ENCODE peak calls at places on chromosomes 3 and 15, in ten cellular contexts. One of them, this sample, is unnamed.

GRCh38 chr3:64143399-64144130 is 81.7 kb downstream of the PRICKLE2 start:
- DNase-seq in GM10248: no peak
- DNase-seq in CD8-positive, alpha-beta T cell: no peak
- DNase-seq in esophagus squamous epithelium: no peak
- DNase-seq in OCI-LY7: no peak
- DNase-seq in right atrium auricular region: no peak
- DNase-seq in A549: peak
- DNase-seq in Calu3: no peak
- DNase-seq in B cell: no peak
- DNase-seq in cardiac fibroblast: peak
- DNase-seq in this sample: no peak

GRCh38 chr3:155112661-155113389 is 32.7 kb downstream of the MME start:
- DNase-seq in GM10248: no peak
- DNase-seq in OCI-LY7: peak
- DNase-seq in esophagus squamous epithelium: no peak
- DNase-seq in Calu3: no peak
- DNase-seq in right atrium auricular region: no peak
- DNase-seq in A549: no peak
- DNase-seq in B cell: no peak
- DNase-seq in cardiac fibroblast: no peak
- DNase-seq in CD8-positive, alpha-beta T cell: no peak
- DNase-seq in this sample: no peak

GRCh38 chr3:41182504-41183059 is 16.7 kb upstream of the CTNNB1 start:
- DNase-seq in B cell: no peak
- DNase-seq in esophagus squamous epithelium: no peak
- DNase-seq in Calu3: no peak
- DNase-seq in cardiac fibroblast: no peak
- DNase-seq in right atrium auricular region: no peak
- DNase-seq in GM10248: no peak
- DNase-seq in OCI-LY7: no peak
- DNase-seq in CD8-positive, alpha-beta T cell: no peak
- DNase-seq in A549: no peak
- DNase-seq in this sample: no peak

GRCh38 chr3:105905328-105905727 is 36.5 kb upstream of the CBLB start:
- DNase-seq in OCI-LY7: no peak
- DNase-seq in Calu3: no peak
- DNase-seq in B cell: no peak
- DNase-seq in GM10248: no peak
- DNase-seq in cardiac fibroblast: no peak
- DNase-seq in CD8-positive, alpha-beta T cell: no peak
- DNase-seq in right atrium auricular region: no peak
- DNase-seq in A549: no peak
- DNase-seq in esophagus squamous epithelium: no peak
- DNase-seq in this sample: no peak

GRCh38 chr15:67882487-67883227 is 42.8 kb upstream of the RNU6-1 start:
- DNase-seq in right atrium auricular region: no peak
- DNase-seq in Calu3: no peak
- DNase-seq in CD8-positive, alpha-beta T cell: no peak
- DNase-seq in GM10248: peak
- DNase-seq in esophagus squamous epithelium: no peak
- DNase-seq in A549: peak
- DNase-seq in B cell: no peak
- DNase-seq in OCI-LY7: peak
- DNase-seq in cardiac fibroblast: peak
- DNase-seq in this sample: peak

GRCh38 chr3:125406070-125406469 is 30.9 kb upstream of the ZNF148 start:
- DNase-seq in GM10248: no peak
- DNase-seq in esophagus squamous epithelium: no peak
- DNase-seq in A549: no peak
- DNase-seq in cardiac fibroblast: no peak
- DNase-seq in CD8-positive, alpha-beta T cell: no peak
- DNase-seq in OCI-LY7: no peak
- DNase-seq in B cell: no peak
- DNase-seq in right atrium auricular region: no peak
- DNase-seq in Calu3: no peak
- DNase-seq in this sample: no peak

GRCh38 chr15:59296181-59296617 is 76.5 kb downstream of the MYO1E start:
- DNase-seq in esophagus squamous epithelium: no peak
- DNase-seq in A549: peak
- DNase-seq in GM10248: no peak
- DNase-seq in OCI-LY7: no peak
- DNase-seq in right atrium auricular region: no peak
- DNase-seq in Calu3: no peak
- DNase-seq in cardiac fibroblast: peak
- DNase-seq in CD8-positive, alpha-beta T cell: no peak
- DNase-seq in B cell: no peak
- DNase-seq in this sample: no peak

GRCh38 chr3:141065841-141066592 is 14.9 kb downstream of the SPSB4 start:
- DNase-seq in esophagus squamous epithelium: no peak
- DNase-seq in Calu3: no peak
- DNase-seq in right atrium auricular region: no peak
- DNase-seq in A549: no peak
- DNase-seq in B cell: peak
- DNase-seq in cardiac fibroblast: no peak
- DNase-seq in CD8-positive, alpha-beta T cell: no peak
- DNase-seq in GM10248: no peak
- DNase-seq in OCI-LY7: no peak
- DNase-seq in this sample: peak

GRCh38 chr15:97893988-97894387 is 66.5 kb upstream of the ARRDC4 start:
- DNase-seq in CD8-positive, alpha-beta T cell: no peak
- DNase-seq in Calu3: no peak
- DNase-seq in B cell: no peak
- DNase-seq in cardiac fibroblast: no peak
- DNase-seq in esophagus squamous epithelium: no peak
- DNase-seq in OCI-LY7: no peak
- DNase-seq in A549: no peak
- DNase-seq in GM10248: no peak
- DNase-seq in right atrium auricular region: no peak
- DNase-seq in this sample: no peak

GRCh38 chr3:134057006-134057832 is 27.5 kb upstream of the SLCO2A1 start:
- DNase-seq in cardiac fibroblast: no peak
- DNase-seq in Calu3: no peak
- DNase-seq in OCI-LY7: no peak
- DNase-seq in A549: no peak
- DNase-seq in right atrium auricular region: no peak
- DNase-seq in GM10248: no peak
- DNase-seq in B cell: no peak
- DNase-seq in esophagus squamous epithelium: no peak
- DNase-seq in CD8-positive, alpha-beta T cell: no peak
- DNase-seq in this sample: no peak

GRCh38 chr3:42729404-42730145 is 27.0 kb upstream of the HHATL start:
- DNase-seq in cardiac fibroblast: peak
- DNase-seq in CD8-positive, alpha-beta T cell: no peak
- DNase-seq in right atrium auricular region: peak
- DNase-seq in esophagus squamous epithelium: no peak
- DNase-seq in Calu3: no peak
- DNase-seq in GM10248: no peak
- DNase-seq in A549: no peak
- DNase-seq in B cell: no peak
- DNase-seq in OCI-LY7: no peak
- DNase-seq in this sample: peak

GRCh38 chr3:128784228-128784627 is 58.2 kb downstream of the RAB7A start:
- DNase-seq in GM10248: no peak
- DNase-seq in cardiac fibroblast: no peak
- DNase-seq in Calu3: peak
- DNase-seq in CD8-positive, alpha-beta T cell: peak
- DNase-seq in OCI-LY7: peak
- DNase-seq in B cell: no peak
- DNase-seq in esophagus squamous epithelium: no peak
- DNase-seq in right atrium auricular region: no peak
- DNase-seq in A549: peak
- DNase-seq in this sample: no peak

GRCh38 chr15:29668120-29668602 is 154.1 kb downstream of the TJP1 start:
- DNase-seq in right atrium auricular region: peak
- DNase-seq in B cell: no peak
- DNase-seq in GM10248: no peak
- DNase-seq in cardiac fibroblast: peak
- DNase-seq in A549: peak
- DNase-seq in Calu3: peak
- DNase-seq in CD8-positive, alpha-beta T cell: no peak
- DNase-seq in OCI-LY7: peak
- DNase-seq in esophagus squamous epithelium: no peak
- DNase-seq in this sample: peak

GRCh38 chr15:90003736-90004135 is 2.6 kb downstream of the ZNF710 start:
- DNase-seq in B cell: no peak
- DNase-seq in esophagus squamous epithelium: no peak
- DNase-seq in CD8-positive, alpha-beta T cell: no peak
- DNase-seq in right atrium auricular region: no peak
- DNase-seq in GM10248: no peak
- DNase-seq in cardiac fibroblast: no peak
- DNase-seq in Calu3: no peak
- DNase-seq in OCI-LY7: no peak
- DNase-seq in A549: no peak
- DNase-seq in this sample: no peak

GRCh38 chr15:98907921-98908490 is 99.6 kb downstream of the PGPEP1L start:
- DNase-seq in esophagus squamous epithelium: no peak
- DNase-seq in CD8-positive, alpha-beta T cell: no peak
- DNase-seq in cardiac fibroblast: no peak
- DNase-seq in A549: no peak
- DNase-seq in right atrium auricular region: no peak
- DNase-seq in B cell: no peak
- DNase-seq in OCI-LY7: no peak
- DNase-seq in Calu3: no peak
- DNase-seq in GM10248: no peak
- DNase-seq in this sample: no peak

DNA sequence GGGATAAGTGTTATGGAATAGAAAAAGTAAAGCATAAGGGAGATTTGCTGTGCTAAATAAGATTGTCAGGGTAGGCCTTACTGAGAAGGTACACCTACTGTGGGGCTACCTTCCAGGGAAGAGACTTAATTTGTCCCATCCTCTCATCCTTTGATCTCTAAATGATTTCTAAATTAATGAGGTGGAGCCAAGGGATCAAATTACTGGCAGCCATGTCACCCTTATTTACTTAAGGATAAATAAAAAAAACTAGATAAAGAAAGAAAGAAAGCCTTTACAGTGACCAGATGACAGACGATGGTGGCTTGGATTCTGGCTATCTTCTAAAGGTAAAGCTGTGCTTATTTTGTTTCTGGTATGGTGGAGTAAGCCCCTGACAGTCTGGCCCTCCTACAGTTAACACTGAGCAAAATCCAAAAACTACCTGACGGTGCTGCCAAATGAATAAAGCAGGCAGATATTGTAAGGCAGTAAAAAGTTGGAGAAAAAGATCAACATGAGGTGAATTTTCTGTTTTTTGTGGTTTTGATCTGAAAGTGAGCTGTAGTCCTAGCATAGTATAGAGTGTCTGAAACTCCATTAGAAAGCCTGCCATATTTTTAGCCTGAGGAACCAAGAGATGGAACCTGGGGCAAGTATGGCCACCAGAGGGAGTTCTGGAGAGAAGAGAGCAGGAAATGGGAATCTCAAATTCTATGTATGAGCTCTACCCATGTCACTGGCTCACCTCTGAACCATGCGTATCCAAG is 285.1 kb upstream of the MANF start:
- DNase-seq in CD8-positive, alpha-beta T cell: no peak
- DNase-seq in Calu3: peak
- DNase-seq in A549: peak
- DNase-seq in right atrium auricular region: no peak
- DNase-seq in B cell: no peak
- DNase-seq in esophagus squamous epithelium: no peak
- DNase-seq in GM10248: peak
- DNase-seq in OCI-LY7: peak
- DNase-seq in cardiac fibroblast: peak
- DNase-seq in this sample: no peak
- TF ChIP-seq CTCF in CD8-positive, alpha-beta T cell: no peak
- TF ChIP-seq CTCF in Calu3: peak
- TF ChIP-seq CTCF in A549: peak
- TF ChIP-seq CTCF in right atrium auricular region: peak
- TF ChIP-seq CTCF in B cell: peak
- TF ChIP-seq CTCF in esophagus squamous epithelium: peak
- TF ChIP-seq CTCF in GM10248: peak
- TF ChIP-seq CTCF in OCI-LY7: peak
- TF ChIP-seq CTCF in cardiac fibroblast: peak
- TF ChIP-seq CTCF in this sample: peak

GRCh38 chr15:72472907-72473669 is 1.0 kb upstream of the ARIH1 start:
- DNase-seq in Calu3: no peak
- DNase-seq in B cell: no peak
- DNase-seq in cardiac fibroblast: peak
- DNase-seq in right atrium auricular region: no peak
- DNase-seq in CD8-positive, alpha-beta T cell: no peak
- DNase-seq in esophagus squamous epithelium: no peak
- DNase-seq in A549: peak
- DNase-seq in GM10248: no peak
- DNase-seq in OCI-LY7: peak
- DNase-seq in this sample: no peak
- TF ChIP-seq CTCF in Calu3: no peak
- TF ChIP-seq CTCF in B cell: no peak
- TF ChIP-seq CTCF in cardiac fibroblast: peak
- TF ChIP-seq CTCF in right atrium auricular region: no peak
- TF ChIP-seq CTCF in CD8-positive, alpha-beta T cell: no peak
- TF ChIP-seq CTCF in esophagus squamous epithelium: no peak
- TF ChIP-seq CTCF in A549: no peak
- TF ChIP-seq CTCF in GM10248: no peak
- TF ChIP-seq CTCF in OCI-LY7: no peak
- TF ChIP-seq CTCF in this sample: peak

GRCh38 chr3:27244374-27244773 is 124.8 kb downstream of the NEK10 start:
- DNase-seq in B cell: no peak
- DNase-seq in GM10248: no peak
- DNase-seq in CD8-positive, alpha-beta T cell: no peak
- DNase-seq in esophagus squamous epithelium: no peak
- DNase-seq in A549: no peak
- DNase-seq in cardiac fibroblast: no peak
- DNase-seq in right atrium auricular region: no peak
- DNase-seq in Calu3: no peak
- DNase-seq in OCI-LY7: no peak
- DNase-seq in this sample: no peak
- TF ChIP-seq CTCF in B cell: no peak
- TF ChIP-seq CTCF in GM10248: no peak
- TF ChIP-seq CTCF in CD8-positive, alpha-beta T cell: no peak
- TF ChIP-seq CTCF in esophagus squamous epithelium: no peak
- TF ChIP-seq CTCF in A549: no peak
- TF ChIP-seq CTCF in cardiac fibroblast: no peak
- TF ChIP-seq CTCF in right atrium auricular region: no peak
- TF ChIP-seq CTCF in Calu3: no peak
- TF ChIP-seq CTCF in OCI-LY7: peak
- TF ChIP-seq CTCF in this sample: no peak

DNA sequence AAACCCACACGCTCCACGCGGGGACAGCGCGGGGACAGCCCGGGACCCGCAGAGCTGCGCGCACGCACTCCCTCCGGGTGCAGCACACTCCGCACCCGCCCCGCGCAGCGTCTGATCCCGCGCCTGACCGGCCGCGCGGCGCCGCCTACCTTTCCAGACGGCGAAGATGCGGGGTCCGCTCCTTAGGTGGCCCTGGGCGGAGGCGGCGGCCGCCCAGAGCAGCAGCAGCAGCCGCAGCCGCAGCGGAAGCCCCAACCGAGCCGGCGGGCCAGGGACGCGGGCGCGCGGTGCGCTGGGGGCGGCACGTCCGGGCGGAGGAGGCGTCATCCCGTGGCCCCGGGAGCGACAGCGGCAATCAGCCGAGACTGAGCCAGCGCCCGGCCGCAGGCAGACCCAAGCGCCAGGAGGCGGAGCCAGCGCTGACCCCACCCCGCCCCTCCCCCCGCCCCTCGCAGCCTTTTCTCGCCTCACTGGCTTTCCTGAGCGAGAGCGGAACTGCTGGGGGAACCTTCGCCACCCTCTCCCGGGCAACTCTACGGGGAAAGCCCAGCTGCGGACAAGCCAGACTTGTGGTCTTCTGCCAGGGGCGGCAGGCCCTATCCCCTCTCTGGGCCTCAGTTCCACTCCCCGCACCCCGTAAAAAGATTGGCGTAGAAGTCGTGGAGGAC is at the start of gene SEMA7A:
- DNase-seq in Calu3: peak
- DNase-seq in esophagus squamous epithelium: no peak
- DNase-seq in GM10248: peak
- DNase-seq in CD8-positive, alpha-beta T cell: peak
- DNase-seq in A549: peak
- DNase-seq in cardiac fibroblast: peak
- DNase-seq in right atrium auricular region: peak
- DNase-seq in B cell: peak
- DNase-seq in OCI-LY7: peak
- DNase-seq in this sample: no peak
- TF ChIP-seq CTCF in Calu3: no peak
- TF ChIP-seq CTCF in esophagus squamous epithelium: peak
- TF ChIP-seq CTCF in GM10248: no peak
- TF ChIP-seq CTCF in CD8-positive, alpha-beta T cell: no peak
- TF ChIP-seq CTCF in A549: no peak
- TF ChIP-seq CTCF in cardiac fibroblast: no peak
- TF ChIP-seq CTCF in right atrium auricular region: no peak
- TF ChIP-seq CTCF in B cell: no peak
- TF ChIP-seq CTCF in OCI-LY7: no peak
- TF ChIP-seq CTCF in this sample: no peak

This sample was measured in osteocyte.